ENCODE peak calls at places on chromosomes 6 and 20, in five cellular contexts. One of them, this sample, is unnamed.

GRCh38 chr6:138999949-139000725 is 12.1 kb upstream of the REPS1 start:
- DNase-seq in neural progenitor cell: no peak
- DNase-seq in mucosa of descending colon: no peak
- DNase-seq in IMR-90: no peak
- DNase-seq in heart right ventricle: no peak
- DNase-seq in this sample: peak; percentile 19

GRCh38 chr20:6582449-6582848 is 185.0 kb upstream of the BMP2 start:
- DNase-seq in neural progenitor cell: no peak
- DNase-seq in mucosa of descending colon: no peak
- DNase-seq in IMR-90: peak; percentile 2
- DNase-seq in heart right ventricle: no peak
- DNase-seq in this sample: no peak

GRCh38 chr6:162251257-162251656 is 476.3 kb downstream of the PRKN start:
- DNase-seq in neural progenitor cell: peak; percentile 37
- DNase-seq in mucosa of descending colon: no peak
- DNase-seq in IMR-90: no peak
- DNase-seq in heart right ventricle: no peak
- DNase-seq in this sample: no peak

GRCh38 chr6:127971945-127972391 is 71.1 kb upstream of the THEMIS start:
- DNase-seq in neural progenitor cell: no peak
- DNase-seq in mucosa of descending colon: peak; percentile 17
- DNase-seq in IMR-90: peak; percentile 70
- DNase-seq in heart right ventricle: no peak
- DNase-seq in this sample: no peak

GRCh38 chr20:2585811-2586210 is 49.4 kb downstream of the TMC2 start:
- DNase-seq in neural progenitor cell: no peak
- DNase-seq in mucosa of descending colon: no peak
- DNase-seq in IMR-90: peak; percentile 72
- DNase-seq in heart right ventricle: no peak
- DNase-seq in this sample: no peak

GRCh38 chr6:23244300-23244699 is 674.9 kb downstream of the HDGFL1 start:
- DNase-seq in neural progenitor cell: no peak
- DNase-seq in mucosa of descending colon: no peak
- DNase-seq in IMR-90: peak; percentile 94
- DNase-seq in heart right ventricle: no peak
- DNase-seq in this sample: no peak

GRCh38 chr20:21089421-21089820 is 16.7 kb downstream of the LINC00237 start:
- DNase-seq in neural progenitor cell: no peak
- DNase-seq in mucosa of descending colon: no peak
- DNase-seq in IMR-90: no peak
- DNase-seq in heart right ventricle: no peak
- DNase-seq in this sample: no peak

GRCh38 chr6:89887452-89888137 is 6.7 kb upstream of the GJA10 start:
- DNase-seq in neural progenitor cell: no peak
- DNase-seq in mucosa of descending colon: no peak
- DNase-seq in IMR-90: no peak
- DNase-seq in heart right ventricle: no peak
- DNase-seq in this sample: no peak

GRCh38 chr20:50635676-50636600 is 55.4 kb downstream of the RIPOR3 start:
- DNase-seq in neural progenitor cell: peak; percentile 75
- DNase-seq in mucosa of descending colon: peak; percentile 81
- DNase-seq in IMR-90: peak; percentile 49
- DNase-seq in heart right ventricle: peak; percentile 74
- DNase-seq in this sample: peak; percentile 48

GRCh38 chr6:95723638-95724037 is 146.3 kb downstream of the MANEA start:
- DNase-seq in neural progenitor cell: no peak
- DNase-seq in mucosa of descending colon: no peak
- DNase-seq in IMR-90: no peak
- DNase-seq in heart right ventricle: no peak
- DNase-seq in this sample: no peak

GRCh38 chr6:37992749-37993148 is 173.2 kb downstream of the ZFAND3 start:
- DNase-seq in neural progenitor cell: no peak
- DNase-seq in mucosa of descending colon: no peak
- DNase-seq in IMR-90: no peak
- DNase-seq in heart right ventricle: no peak
- DNase-seq in this sample: no peak

GRCh38 chr6:51528556-51528955 is 558.9 kb downstream of the PKHD1 start:
- DNase-seq in neural progenitor cell: no peak
- DNase-seq in mucosa of descending colon: no peak
- DNase-seq in IMR-90: no peak
- DNase-seq in heart right ventricle: no peak
- DNase-seq in this sample: no peak

GRCh38 chr6:112282217-112282616 is 27.9 kb upstream of the LAMA4 start:
- DNase-seq in neural progenitor cell: peak; percentile 50
- DNase-seq in mucosa of descending colon: peak; percentile 35
- DNase-seq in IMR-90: peak; percentile 97
- DNase-seq in heart right ventricle: peak; percentile 77
- DNase-seq in this sample: no peak

GRCh38 chr20:8718214-8718613 is 350.7 kb upstream of the PLCB4 start:
- DNase-seq in neural progenitor cell: no peak
- DNase-seq in mucosa of descending colon: no peak
- DNase-seq in IMR-90: no peak
- DNase-seq in heart right ventricle: peak; percentile 30
- DNase-seq in this sample: no peak

GRCh38 chr6:69693749-69694148 is 103.1 kb downstream of the LMBRD1 start:
- DNase-seq in neural progenitor cell: no peak
- DNase-seq in mucosa of descending colon: no peak
- DNase-seq in IMR-90: peak; percentile 41
- DNase-seq in heart right ventricle: no peak
- DNase-seq in this sample: no peak

GRCh38 chr6:170067257-170067656 is 223.6 kb downstream of the DLL1 start:
- DNase-seq in neural progenitor cell: peak; percentile 50
- DNase-seq in mucosa of descending colon: no peak
- DNase-seq in IMR-90: no peak
- DNase-seq in heart right ventricle: peak; percentile 1
- DNase-seq in this sample: no peak

GRCh38 chr6:25369450-25370086 is 90.4 kb downstream of the CARMIL1 start:
- DNase-seq in neural progenitor cell: peak; percentile 36
- DNase-seq in mucosa of descending colon: peak; percentile 52
- DNase-seq in IMR-90: no peak
- DNase-seq in heart right ventricle: peak; percentile 37
- DNase-seq in this sample: peak; percentile 75

GRCh38 chr20:13525225-13525940 is 113.3 kb downstream of the TASP1 start:
- DNase-seq in neural progenitor cell: peak; percentile 7
- DNase-seq in mucosa of descending colon: no peak
- DNase-seq in IMR-90: peak; percentile 97
- DNase-seq in heart right ventricle: no peak
- DNase-seq in this sample: no peak

GRCh38 chr6:159118941-159119340 is 50.3 kb upstream of the FNDC1 start:
- DNase-seq in neural progenitor cell: no peak
- DNase-seq in mucosa of descending colon: no peak
- DNase-seq in IMR-90: no peak
- DNase-seq in heart right ventricle: no peak
- DNase-seq in this sample: no peak

GRCh38 chr6:96760153-96760687 is 77.1 kb downstream of the GPR63 start:
- DNase-seq in neural progenitor cell: no peak
- DNase-seq in mucosa of descending colon: no peak
- DNase-seq in IMR-90: no peak
- DNase-seq in heart right ventricle: no peak
- DNase-seq in this sample: no peak

GRCh38 chr20:48096957-48097890 is 311.9 kb upstream of the SULF2 start:
- DNase-seq in neural progenitor cell: no peak
- DNase-seq in mucosa of descending colon: no peak
- DNase-seq in IMR-90: no peak
- DNase-seq in heart right ventricle: no peak
- DNase-seq in this sample: no peak

GRCh38 chr20:46230811-46231282 is 77.5 kb downstream of the CDH22 start:
- DNase-seq in neural progenitor cell: peak; percentile 91
- DNase-seq in mucosa of descending colon: peak; percentile 28
- DNase-seq in IMR-90: peak; percentile 24
- DNase-seq in heart right ventricle: no peak
- DNase-seq in this sample: peak; percentile 21

GRCh38 chr20:22901164-22901563 is 133.9 kb upstream of the SSTR4 start:
- DNase-seq in neural progenitor cell: no peak
- DNase-seq in mucosa of descending colon: no peak
- DNase-seq in IMR-90: no peak
- DNase-seq in heart right ventricle: no peak
- DNase-seq in this sample: no peak
- H3K4me1 ChIP-seq in neural progenitor cell: no peaks in the 10 kb centered on the region
- H3K4me1 ChIP-seq in mucosa of descending colon: no peaks in the 10 kb centered on the region
- H3K4me1 ChIP-seq in IMR-90: no peaks in the 10 kb centered on the region
- H3K4me1 ChIP-seq in heart right ventricle: peaks cover 15% of the 10 kb centered on the region
- H3K4me1 ChIP-seq in this sample: no peaks in the 10 kb centered on the region

GRCh38 chr6:153092082-153093013 is 38.7 kb downstream of the RGS17 start:
- DNase-seq in neural progenitor cell: no peak
- DNase-seq in mucosa of descending colon: no peak
- DNase-seq in IMR-90: peak; percentile 95
- DNase-seq in heart right ventricle: no peak
- DNase-seq in this sample: no peak
- H3K4me1 ChIP-seq in neural progenitor cell: no peaks in the 10 kb centered on the region
- H3K4me1 ChIP-seq in mucosa of descending colon: no peaks in the 10 kb centered on the region
- H3K4me1 ChIP-seq in IMR-90: peaks cover 6% of the 10 kb centered on the region
- H3K4me1 ChIP-seq in heart right ventricle: no peaks in the 10 kb centered on the region
- H3K4me1 ChIP-seq in this sample: no peaks in the 10 kb centered on the region

GRCh38 chr20:3803289-3803688 is 7.2 kb downstream of the CDC25B start:
- DNase-seq in neural progenitor cell: no peak
- DNase-seq in mucosa of descending colon: no peak
- DNase-seq in IMR-90: no peak
- DNase-seq in heart right ventricle: no peak
- DNase-seq in this sample: no peak
- H3K4me1 ChIP-seq in neural progenitor cell: peaks cover 27% of the 10 kb centered on the region
- H3K4me1 ChIP-seq in mucosa of descending colon: peaks cover 39% of the 10 kb centered on the region
- H3K4me1 ChIP-seq in IMR-90: peaks cover 38% of the 10 kb centered on the region
- H3K4me1 ChIP-seq in heart right ventricle: peaks cover 30% of the 10 kb centered on the region
- H3K4me1 ChIP-seq in this sample: peaks cover 22% of the 10 kb centered on the region

DNA sequence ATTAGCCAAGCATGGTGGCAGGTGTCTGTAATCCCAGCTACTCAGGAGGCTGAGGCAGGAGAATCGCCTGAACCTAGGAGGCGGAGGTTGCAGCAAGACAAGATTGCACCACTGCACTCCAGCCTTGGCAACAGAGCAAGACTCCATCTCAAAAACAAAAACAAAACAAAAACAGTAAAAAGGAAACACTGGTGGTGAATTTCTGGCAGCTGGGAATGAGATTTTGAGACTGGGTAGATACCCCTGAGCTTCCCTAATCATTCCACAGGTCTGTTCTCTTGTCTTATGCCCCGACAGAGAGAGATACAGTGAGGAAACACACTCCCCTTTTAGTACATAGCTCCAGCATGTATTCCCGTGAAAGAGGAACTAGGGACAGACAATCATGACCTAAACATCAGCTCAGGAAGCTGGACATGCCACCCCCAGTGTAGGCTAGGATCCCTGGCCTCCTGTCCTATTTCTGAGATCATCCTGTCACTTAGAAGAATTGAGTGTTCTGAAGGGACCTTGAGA is 9.6 kb downstream of the MAN1A1 start:
- DNase-seq in neural progenitor cell: no peak
- DNase-seq in mucosa of descending colon: no peak
- DNase-seq in IMR-90: no peak
- DNase-seq in heart right ventricle: no peak
- DNase-seq in this sample: no peak
- H3K4me1 ChIP-seq in neural progenitor cell: peaks cover 18% of the 10 kb centered on the region
- H3K4me1 ChIP-seq in mucosa of descending colon: peaks cover 26% of the 10 kb centered on the region
- H3K4me1 ChIP-seq in IMR-90: peaks cover 2% of the 10 kb centered on the region
- H3K4me1 ChIP-seq in heart right ventricle: peaks cover 86% of the 10 kb centered on the region
- H3K4me1 ChIP-seq in this sample: peaks cover 52% of the 10 kb centered on the region

DNA sequence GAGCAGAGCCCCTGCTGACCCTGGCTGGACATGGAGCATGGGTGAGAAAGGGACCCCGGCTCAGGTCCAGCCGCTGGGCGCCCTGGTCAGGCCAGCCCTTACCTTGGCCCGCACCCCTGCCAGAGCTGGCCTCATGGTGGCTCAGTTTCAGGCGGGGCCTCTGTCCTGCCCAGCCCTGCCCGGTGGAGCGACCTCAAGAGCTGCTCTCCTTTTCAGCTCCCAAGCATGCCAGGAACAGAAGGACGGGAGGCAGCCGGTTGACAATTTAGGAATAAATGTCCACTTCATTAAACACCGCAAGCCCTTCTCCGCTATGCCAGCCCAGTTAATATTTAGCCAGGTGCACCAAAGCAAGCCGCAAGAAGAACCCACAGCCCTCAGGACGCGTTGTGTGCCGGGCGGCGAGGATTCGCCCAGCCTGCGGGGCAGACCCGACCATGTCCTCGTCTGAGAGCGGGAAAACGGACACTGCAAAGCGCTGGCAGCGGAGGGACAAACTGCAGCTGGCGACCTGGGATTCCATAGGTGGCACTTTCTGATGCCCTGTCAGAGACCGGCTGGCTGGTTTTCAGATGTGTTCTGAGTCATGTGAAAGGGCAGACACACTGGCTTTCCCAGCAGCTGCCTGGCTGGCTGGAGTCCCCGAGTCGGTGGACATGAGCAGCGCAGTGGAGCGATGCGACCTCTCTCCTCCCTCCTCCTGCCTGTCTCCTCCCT is 221.9 kb downstream of the TTLL2 start:
- DNase-seq in neural progenitor cell: no peak
- DNase-seq in mucosa of descending colon: no peak
- DNase-seq in IMR-90: no peak
- DNase-seq in heart right ventricle: no peak
- DNase-seq in this sample: no peak
- H3K4me1 ChIP-seq in neural progenitor cell: no peaks in the 10 kb centered on the region
- H3K4me1 ChIP-seq in mucosa of descending colon: no peaks in the 10 kb centered on the region
- H3K4me1 ChIP-seq in IMR-90: no peaks in the 10 kb centered on the region
- H3K4me1 ChIP-seq in heart right ventricle: peaks cover 45% of the 10 kb centered on the region
- H3K4me1 ChIP-seq in this sample: no peaks in the 10 kb centered on the region

DNA sequence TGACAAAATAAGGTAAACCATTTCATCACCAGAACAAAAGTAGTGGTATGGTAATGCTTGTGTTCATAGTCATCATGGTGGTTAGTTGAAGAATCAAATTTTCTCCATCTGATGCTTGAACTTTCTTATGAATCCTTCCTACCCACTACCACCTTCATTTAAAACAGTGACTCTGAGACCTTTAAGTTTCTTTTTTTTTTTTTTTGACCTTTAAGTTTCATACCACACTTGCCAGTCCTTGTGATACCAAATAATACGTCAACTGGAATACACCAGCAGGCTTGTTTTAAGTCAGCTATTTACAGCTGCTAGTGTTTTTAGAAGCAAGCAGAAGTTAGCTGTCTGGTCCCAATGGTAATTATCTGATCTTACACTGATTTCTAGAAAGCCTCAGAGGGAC is 413.4 kb upstream of the SOX4 start:
- DNase-seq in neural progenitor cell: no peak
- DNase-seq in mucosa of descending colon: no peak
- DNase-seq in IMR-90: no peak
- DNase-seq in heart right ventricle: no peak
- DNase-seq in this sample: no peak
- H3K4me1 ChIP-seq in neural progenitor cell: peaks cover 32% of the 10 kb centered on the region
- H3K4me1 ChIP-seq in mucosa of descending colon: no peaks in the 10 kb centered on the region
- H3K4me1 ChIP-seq in IMR-90: no peaks in the 10 kb centered on the region
- H3K4me1 ChIP-seq in heart right ventricle: no peaks in the 10 kb centered on the region
- H3K4me1 ChIP-seq in this sample: peaks cover 13% of the 10 kb centered on the region

GRCh38 chr20:63858393-63859165 is 2.7 kb upstream of the ABHD16B start:
- DNase-seq in neural progenitor cell: peak; percentile 62
- DNase-seq in mucosa of descending colon: no peak
- DNase-seq in IMR-90: peak; percentile 59
- DNase-seq in heart right ventricle: peak; percentile 85
- DNase-seq in this sample: no peak
- H3K4me1 ChIP-seq in neural progenitor cell: peaks cover 40% of the 10 kb centered on the region
- H3K4me1 ChIP-seq in mucosa of descending colon: peaks cover 22% of the 10 kb centered on the region
- H3K4me1 ChIP-seq in IMR-90: peaks cover 29% of the 10 kb centered on the region
- H3K4me1 ChIP-seq in heart right ventricle: peaks cover 78% of the 10 kb centered on the region
- H3K4me1 ChIP-seq in this sample: peaks cover 15% of the 10 kb centered on the region

This sample was measured in MM.1S.